ENCODE peak calls at places on chromosome 19, in five cellular contexts. R is activated T-cell treated with anti-CD3 and anti-CD28 coated beads for 1 hour; U is dorsolateral prefrontal cortex; L is activated CD8-positive, alpha-beta memory T cell treated with anti-CD3 and anti-CD28 coated beads for 24 hours; P is left lung. M is an unnamed sample.
A peak's percentile ranks its signal among the peaks of the same experiment; 100 is the strongest.

GRCh38 chr19:49324801-49325491 is at the start of gene SLC6A16:
- DNase-seq in R (no peak), U (no peak), L (peak; percentile 28), P (no peak), M (no peak)

GRCh38 chr19:20558011-20558410 is 7.6 kb downstream of the ZNF737 start:
- DNase-seq in R (no peak), U (peak; percentile 45), L (no peak), P (no peak), M (no peak)

GRCh38 chr19:2150794-2151338 is 500 bp downstream of the AP3D1 start:
- DNase-seq in R (no peak), U (no peak), L (no peak), P (peak; percentile 86), M (no peak)

GRCh38 chr19:6017576-6017975 is 39.6 kb upstream of the RANBP3 start:
- DNase-seq in R (no peak), U (no peak), L (no peak), P (peak; percentile 25), M (no peak)

GRCh38 chr19:56309511-56310185 is 5.0 kb downstream of the ZSCAN5A start:
- DNase-seq in R (peak; percentile 35), U (no peak), L (peak; percentile 75), P (peak; percentile 94), M (peak; percentile 10)

GRCh38 chr19:43624933-43625332 is 5.5 kb upstream of the ZNF428 start:
- DNase-seq in R (peak; percentile 80), U (no peak), L (peak; percentile 90), P (peak; percentile 83), M (peak; percentile 60)

GRCh38 chr19:13051581-13052165 is 51.0 kb downstream of the LYL1 start:
- DNase-seq in R (no peak), U (no peak), L (peak; percentile 64), P (peak; percentile 92), M (no peak)

GRCh38 chr19:48866692-48867091 is 1.7 kb downstream of the PLEKHA4 start:
- DNase-seq in R (no peak), U (no peak), L (no peak), P (no peak), M (no peak)

GRCh38 chr19:55484571-55485438 is at the start of gene NAT14:
- DNase-seq in R (peak; percentile 40), U (no peak), L (peak; percentile 92), P (peak; percentile 82), M (peak; percentile 55)

GRCh38 chr19:51712461-51713081 is 11.2 kb downstream of the HAS1 start:
- DNase-seq in R (no peak), U (no peak), L (no peak), P (no peak), M (no peak)

GRCh38 chr19:47100290-47100689 is 13.3 kb downstream of the ZC3H4 start:
- DNase-seq in R (no peak), U (no peak), L (no peak), P (no peak), M (no peak)

GRCh38 chr19:51111606-51112005 is 3.4 kb upstream of the CTU1 start:
- DNase-seq in R (no peak), U (no peak), L (no peak), P (no peak), M (no peak)

GRCh38 chr19:17972230-17972629 is 5.3 kb downstream of the KCNN1 start:
- DNase-seq in R (no peak), U (no peak), L (no peak), P (no peak), M (no peak)

GRCh38 chr19:8988204-8988603 is 22.0 kb downstream of the MUC16 start:
- DNase-seq in R (peak; percentile 17), U (no peak), L (no peak), P (no peak), M (no peak)

GRCh38 chr19:5237939-5238480 is 102.6 kb downstream of the PTPRS start:
- DNase-seq in R (no peak), U (no peak), L (no peak), P (no peak), M (no peak)

GRCh38 chr19:46861691-46862503 is 1.1 kb downstream of the ARHGAP35 start:
- DNase-seq in R (no peak), U (peak; percentile 27), L (peak; percentile 64), P (no peak), M (no peak)

GRCh38 chr19:7224205-7224833 is 69.9 kb downstream of the INSR start:
- DNase-seq in R (no peak), U (peak; percentile 42), L (no peak), P (no peak), M (no peak)

GRCh38 chr19:2952953-2953481 is 8.2 kb upstream of the ZNF77 start:
- DNase-seq in R (no peak), U (no peak), L (no peak), P (peak; percentile 43), M (no peak)

GRCh38 chr19:18392417-18392816 is 5.0 kb downstream of the LRRC25 start:
- DNase-seq in R (no peak), U (no peak), L (no peak), P (peak; percentile 87), M (no peak)

GRCh38 chr19:56310462-56310861 is 4.2 kb downstream of the ZSCAN5A start:
- DNase-seq in R (no peak), U (no peak), L (no peak), P (no peak), M (no peak)

GRCh38 chr19:17246681-17247425 is 1.1 kb upstream of the NR2F6 start:
- DNase-seq in R (no peak), U (no peak), L (no peak), P (peak; percentile 84), M (no peak)

GRCh38 chr19:1132625-1133383 is 29.0 kb downstream of the GPX4 start:
- DNase-seq in R (no peak), U (no peak), L (no peak), P (no peak), M (peak; percentile 27)

GRCh38 chr19:18795540-18795939 is 4.4 kb upstream of the COMP start:
- DNase-seq in R (no peak), U (no peak), L (no peak), P (peak; percentile 67), M (no peak)

GRCh38 chr19:18232540-18233223 is 6.4 kb upstream of the PDE4C start:
- DNase-seq in R (no peak), U (no peak), L (no peak), P (no peak), M (no peak)

GRCh38 chr19:3458229-3458555 is 22.1 kb downstream of the SMIM24 start:
- DNase-seq in R (no peak), U (no peak), L (no peak), P (peak; percentile 57), M (no peak)

GRCh38 chr19:1942078-1942933 is 1.3 kb downstream of the CSNK1G2 start:
- DNase-seq in R (peak; percentile 66), U (peak; percentile 46), L (peak; percentile 84), P (peak; percentile 93), M (peak; percentile 65)

GRCh38 chr19:45450042-45450380 is 17.8 kb upstream of the FOSB start:
- DNase-seq in R (no peak), U (no peak), L (no peak), P (no peak), M (no peak)

GRCh38 chr19:35557539-35558399 is 5.7 kb downstream of the ATP4A start:
- DNase-seq in R (peak; percentile 49), U (no peak), L (peak; percentile 82), P (peak; percentile 91), M (peak; percentile 15)

GRCh38 chr19:39949026-39949747 is 14.8 kb upstream of the FCGBP start:
- DNase-seq in R (no peak), U (no peak), L (peak; percentile 57), P (no peak), M (no peak)

GRCh38 chr19:33035461-33035860 is 29.2 kb downstream of the RHPN2 start:
- DNase-seq in R (no peak), U (no peak), L (no peak), P (no peak), M (no peak)

GRCh38 chr19:2917275-2918184 is 16.8 kb downstream of the ZNF57 start:
- DNase-seq in R (no peak), U (no peak), L (no peak), P (no peak), M (no peak)

GRCh38 chr19:31284621-31285020 is 64.6 kb downstream of the TSHZ3 start:
- DNase-seq in R (no peak), U (no peak), L (no peak), P (no peak), M (no peak)

GRCh38 chr19:42271045-42271419 is 2.0 kb downstream of the CIC start:
- DNase-seq in R (no peak), U (peak; percentile 47), L (no peak), P (no peak), M (no peak)

GRCh38 chr19:3507371-3508120 is 1.4 kb downstream of the FZR1 start:
- DNase-seq in R (peak; percentile 24), U (no peak), L (peak; percentile 64), P (peak; percentile 79), M (no peak)

GRCh38 chr19:42273407-42274064 is 4.5 kb downstream of the CIC start:
- DNase-seq in R (no peak), U (no peak), L (no peak), P (peak; percentile 73), M (no peak)

GRCh38 chr19:17411801-17412200 is 6.4 kb upstream of the BST2 start:
- DNase-seq in R (no peak), U (no peak), L (no peak), P (no peak), M (no peak)

GRCh38 chr19:52993342-52994178 is 20.2 kb upstream of the ERVV-1 start:
- DNase-seq in R (peak; percentile 67), U (peak; percentile 69), L (peak; percentile 85), P (peak; percentile 89), M (peak; percentile 54)

GRCh38 chr19:56670961-56671612 is 470 bp downstream of the ZNF835 start:
- DNase-seq in R (no peak), U (peak; percentile 38), L (peak; percentile 57), P (no peak), M (no peak)

GRCh38 chr19:55563261-55563690 is 17.4 kb downstream of the ZNF579 start:
- DNase-seq in R (no peak), U (no peak), L (no peak), P (no peak), M (no peak)

M was measured in stimulated activated CD8-positive, alpha-beta memory T cell treated with anti-CD3 and anti-CD28 coated beads, Interleukin-12 subunit alpha, Interleukin-12 subunit beta, amount 100 ng/mL, for 4 hours.